ENCODE peak calls at places on chromosomes 3 and 15, in five cellular contexts. One of them, this sample, is unnamed.

GRCh38 chr15:85691350-85692240 is 103.1 kb downstream of the KLHL25 start:
- DNase-seq in HepG2: no peak
- DNase-seq in K562: no peak
- DNase-seq in GM12878: peak; percentile 87
- DNase-seq in IMR-90: no peak
- DNase-seq in this sample: no peak

GRCh38 chr15:74053497-74053896 is 28.9 kb downstream of the GOLGA6A start:
- DNase-seq in HepG2: no peak
- DNase-seq in K562: no peak
- DNase-seq in GM12878: no peak
- DNase-seq in IMR-90: no peak
- DNase-seq in this sample: no peak

GRCh38 chr3:171991166-171991565 is 48.2 kb upstream of the FNDC3B start:
- DNase-seq in HepG2: peak; percentile 92
- DNase-seq in K562: no peak
- DNase-seq in GM12878: no peak
- DNase-seq in IMR-90: peak; percentile 44
- DNase-seq in this sample: peak; percentile 45

GRCh38 chr3:36959821-36960220 is 15.0 kb upstream of the TRANK1 start:
- DNase-seq in HepG2: no peak
- DNase-seq in K562: no peak
- DNase-seq in GM12878: no peak
- DNase-seq in IMR-90: no peak
- DNase-seq in this sample: no peak

GRCh38 chr3:192467230-192468186 is 259.8 kb downstream of the FGF12 start:
- DNase-seq in HepG2: peak; percentile 51
- DNase-seq in K562: peak; percentile 65
- DNase-seq in GM12878: peak; percentile 8
- DNase-seq in IMR-90: peak; percentile 34
- DNase-seq in this sample: peak; percentile 36

GRCh38 chr3:59535791-59536221 is 486.0 kb upstream of the CFAP20DC start:
- DNase-seq in HepG2: no peak
- DNase-seq in K562: no peak
- DNase-seq in GM12878: no peak
- DNase-seq in IMR-90: peak; percentile 63
- DNase-seq in this sample: no peak

GRCh38 chr3:32018723-32019564 is 37.4 kb downstream of the ZNF860 start:
- DNase-seq in HepG2: peak; percentile 52
- DNase-seq in K562: peak; percentile 52
- DNase-seq in GM12878: no peak
- DNase-seq in IMR-90: peak; percentile 57
- DNase-seq in this sample: peak; percentile 61

GRCh38 chr15:41233367-41233771 is 2.3 kb downstream of the CHP1 start:
- DNase-seq in HepG2: peak; percentile 14
- DNase-seq in K562: peak; percentile 85
- DNase-seq in GM12878: no peak
- DNase-seq in IMR-90: peak; percentile 86
- DNase-seq in this sample: no peak

GRCh38 chr3:141011511-141012262 is 39.5 kb upstream of the SPSB4 start:
- DNase-seq in HepG2: peak; percentile 45
- DNase-seq in K562: peak; percentile 80
- DNase-seq in GM12878: no peak
- DNase-seq in IMR-90: peak; percentile 44
- DNase-seq in this sample: peak; percentile 56

GRCh38 chr3:28672411-28672810 is 323.8 kb upstream of the AZI2 start:
- DNase-seq in HepG2: no peak
- DNase-seq in K562: no peak
- DNase-seq in GM12878: no peak
- DNase-seq in IMR-90: no peak
- DNase-seq in this sample: no peak

GRCh38 chr3:55826731-55827496 is 339.8 kb upstream of the WNT5A start:
- DNase-seq in HepG2: no peak
- DNase-seq in K562: no peak
- DNase-seq in GM12878: no peak
- DNase-seq in IMR-90: peak; percentile 33
- DNase-seq in this sample: no peak

GRCh38 chr3:157393076-157393475 is 43.6 kb upstream of the PTX3 start:
- DNase-seq in HepG2: no peak
- DNase-seq in K562: no peak
- DNase-seq in GM12878: no peak
- DNase-seq in IMR-90: no peak
- DNase-seq in this sample: no peak
- TF ChIP-seq RFX5 in HepG2: no peak
- TF ChIP-seq RFX5 in K562: no peak
- TF ChIP-seq RFX5 in GM12878: no peak
- TF ChIP-seq RFX5 in IMR-90: no peak
- TF ChIP-seq RFX5 in this sample: no peak

GRCh38 chr15:90885432-90886290 is 1.4 kb downstream of the FES start:
- DNase-seq in HepG2: no peak
- DNase-seq in K562: peak; percentile 84
- DNase-seq in GM12878: no peak
- DNase-seq in IMR-90: peak; percentile 51
- DNase-seq in this sample: peak; percentile 61

GRCh38 chr15:90884719-90885431 is 571 bp downstream of the FES start:
- DNase-seq in HepG2: no peak
- DNase-seq in K562: no peak
- DNase-seq in GM12878: no peak
- DNase-seq in IMR-90: no peak
- DNase-seq in this sample: no peak

GRCh38 chr15:90887037-90887481 is 2.8 kb downstream of the FES start:
- DNase-seq in HepG2: no peak
- DNase-seq in K562: no peak
- DNase-seq in GM12878: no peak
- DNase-seq in IMR-90: no peak
- DNase-seq in this sample: no peak

GRCh38 chr15:90883971-90884718 is at the start of gene FES:
- DNase-seq in HepG2: no peak
- DNase-seq in K562: no peak
- DNase-seq in GM12878: no peak
- DNase-seq in IMR-90: peak; percentile 46
- DNase-seq in this sample: no peak

GRCh38 chr15:90886291-90886614 is 1.9 kb downstream of the FES start:
- DNase-seq in HepG2: no peak
- DNase-seq in K562: no peak
- DNase-seq in GM12878: no peak
- DNase-seq in IMR-90: no peak
- DNase-seq in this sample: no peak
- TF ChIP-seq CTCF in HepG2: no peak
- TF ChIP-seq CTCF in K562: no peak
- TF ChIP-seq CTCF in GM12878: no peak
- TF ChIP-seq CTCF in IMR-90: no peak
- TF ChIP-seq CTCF in this sample: peak; percentile 24

GRCh38 chr3:25339220-25339619 is 88.8 kb upstream of the RARB start:
- DNase-seq in HepG2: no peak
- DNase-seq in K562: no peak
- DNase-seq in GM12878: no peak
- DNase-seq in IMR-90: no peak
- DNase-seq in this sample: no peak
- TF ChIP-seq RFX5 in HepG2: no peak
- TF ChIP-seq RFX5 in K562: no peak
- TF ChIP-seq RFX5 in GM12878: no peak
- TF ChIP-seq RFX5 in IMR-90: no peak
- TF ChIP-seq RFX5 in this sample: no peak

GRCh38 chr3:168620854-168621253 is 525.1 kb upstream of the GOLIM4 start:
- DNase-seq in HepG2: peak; percentile 41
- DNase-seq in K562: no peak
- DNase-seq in GM12878: no peak
- DNase-seq in IMR-90: no peak
- DNase-seq in this sample: peak; percentile 0
- TF ChIP-seq CTCF in HepG2: peak; percentile 80
- TF ChIP-seq CTCF in K562: no peak
- TF ChIP-seq CTCF in GM12878: peak; percentile 55
- TF ChIP-seq CTCF in IMR-90: peak; percentile 43
- TF ChIP-seq CTCF in this sample: no peak

GRCh38 chr15:50190723-50191122 is 8.7 kb downstream of the SLC27A2 start:
- DNase-seq in HepG2: no peak
- DNase-seq in K562: no peak
- DNase-seq in GM12878: no peak
- DNase-seq in IMR-90: no peak
- DNase-seq in this sample: no peak
- TF ChIP-seq RFX5 in HepG2: no peak
- TF ChIP-seq RFX5 in K562: no peak
- TF ChIP-seq RFX5 in GM12878: no peak
- TF ChIP-seq RFX5 in IMR-90: no peak
- TF ChIP-seq RFX5 in this sample: no peak